ENCODE peak calls at places on chromosomes 2 and 18, in five cellular contexts. One of them, this sample, is unnamed.

GRCh38 chr2:217466799-217467198 is 536.0 kb downstream of the TNS1 start:
- DNase-seq in GM19239: no peak
- DNase-seq in anterior cingulate cortex: no peak
- DNase-seq in posterior vena cava: no peak
- DNase-seq in GM20000: no peak
- DNase-seq in this sample: no peak

GRCh38 chr18:24878289-24878688 is 417.9 kb downstream of the HRH4 start:
- DNase-seq in GM19239: no peak
- DNase-seq in anterior cingulate cortex: no peak
- DNase-seq in posterior vena cava: no peak
- DNase-seq in GM20000: peak
- DNase-seq in this sample: peak

GRCh38 chr2:168686485-168687191 is 115.8 kb upstream of the NOSTRIN start:
- DNase-seq in GM19239: no peak
- DNase-seq in anterior cingulate cortex: no peak
- DNase-seq in posterior vena cava: no peak
- DNase-seq in GM20000: no peak
- DNase-seq in this sample: no peak

GRCh38 chr2:225004531-225004930 is 37.7 kb downstream of the DOCK10 start:
- DNase-seq in GM19239: no peak
- DNase-seq in anterior cingulate cortex: no peak
- DNase-seq in posterior vena cava: no peak
- DNase-seq in GM20000: no peak
- DNase-seq in this sample: no peak

GRCh38 chr2:119223521-119224390 is at the start of gene STEAP3:
- DNase-seq in GM19239: peak
- DNase-seq in anterior cingulate cortex: no peak
- DNase-seq in posterior vena cava: peak
- DNase-seq in GM20000: peak
- DNase-seq in this sample: peak

GRCh38 chr2:100733344-100734187 is 86.4 kb upstream of the NPAS2 start:
- DNase-seq in GM19239: no peak
- DNase-seq in anterior cingulate cortex: no peak
- DNase-seq in posterior vena cava: no peak
- DNase-seq in GM20000: no peak
- DNase-seq in this sample: no peak

GRCh38 chr2:127228102-127228501 is 8.0 kb upstream of the CYP27C1 start:
- DNase-seq in GM19239: no peak
- DNase-seq in anterior cingulate cortex: no peak
- DNase-seq in posterior vena cava: no peak
- DNase-seq in GM20000: no peak
- DNase-seq in this sample: no peak

GRCh38 chr2:217956895-217957457 is 45.8 kb downstream of the TNS1 start:
- DNase-seq in GM19239: no peak
- DNase-seq in anterior cingulate cortex: no peak
- DNase-seq in posterior vena cava: peak
- DNase-seq in GM20000: no peak
- DNase-seq in this sample: no peak

GRCh38 chr2:13581471-13581870 is 864.7 kb downstream of the TRIB2 start:
- DNase-seq in GM19239: no peak
- DNase-seq in anterior cingulate cortex: no peak
- DNase-seq in posterior vena cava: no peak
- DNase-seq in GM20000: no peak
- DNase-seq in this sample: no peak

GRCh38 chr2:112758701-112759100 is 5.7 kb downstream of the CKAP2L start:
- DNase-seq in GM19239: no peak
- DNase-seq in anterior cingulate cortex: no peak
- DNase-seq in posterior vena cava: no peak
- DNase-seq in GM20000: no peak
- DNase-seq in this sample: no peak

GRCh38 chr2:43402002-43402401 is 175.6 kb upstream of the ZFP36L2 start:
- DNase-seq in GM19239: no peak
- DNase-seq in anterior cingulate cortex: peak
- DNase-seq in posterior vena cava: no peak
- DNase-seq in GM20000: peak
- DNase-seq in this sample: no peak

GRCh38 chr18:69674921-69675405 is 272.7 kb downstream of the CD226 start:
- DNase-seq in GM19239: no peak
- DNase-seq in anterior cingulate cortex: no peak
- DNase-seq in posterior vena cava: no peak
- DNase-seq in GM20000: no peak
- DNase-seq in this sample: no peak

GRCh38 chr2:70143314-70144150 is 47.3 kb downstream of the C2orf42 start:
- DNase-seq in GM19239: no peak
- DNase-seq in anterior cingulate cortex: no peak
- DNase-seq in posterior vena cava: peak
- DNase-seq in GM20000: peak
- DNase-seq in this sample: no peak

GRCh38 chr18:38551881-38552280 is 986.3 kb upstream of the CELF4 start:
- DNase-seq in GM19239: no peak
- DNase-seq in anterior cingulate cortex: no peak
- DNase-seq in posterior vena cava: peak
- DNase-seq in GM20000: no peak
- DNase-seq in this sample: no peak

GRCh38 chr2:173062806-173063205 is 12.8 kb upstream of the MAP3K20 start:
- DNase-seq in GM19239: no peak
- DNase-seq in anterior cingulate cortex: no peak
- DNase-seq in posterior vena cava: no peak
- DNase-seq in GM20000: no peak
- DNase-seq in this sample: no peak

GRCh38 chr18:8615397-8616025 is 6.3 kb downstream of the RAB12 start:
- DNase-seq in GM19239: no peak
- DNase-seq in anterior cingulate cortex: peak
- DNase-seq in posterior vena cava: no peak
- DNase-seq in GM20000: no peak
- DNase-seq in this sample: peak

GRCh38 chr2:62197609-62198236 is 1.8 kb downstream of the B3GNT2 start:
- DNase-seq in GM19239: no peak
- DNase-seq in anterior cingulate cortex: no peak
- DNase-seq in posterior vena cava: peak
- DNase-seq in GM20000: no peak
- DNase-seq in this sample: no peak

GRCh38 chr2:127594116-127594591 is 51.8 kb upstream of the GPR17 start:
- DNase-seq in GM19239: no peak
- DNase-seq in anterior cingulate cortex: no peak
- DNase-seq in posterior vena cava: no peak
- DNase-seq in GM20000: no peak
- DNase-seq in this sample: no peak

GRCh38 chr2:125405816-125406215 is 1250.1 kb upstream of the GYPC start:
- DNase-seq in GM19239: no peak
- DNase-seq in anterior cingulate cortex: no peak
- DNase-seq in posterior vena cava: no peak
- DNase-seq in GM20000: no peak
- DNase-seq in this sample: no peak

GRCh38 chr2:111986116-111986900 is 68.8 kb upstream of the TMEM87B start:
- DNase-seq in GM19239: no peak
- DNase-seq in anterior cingulate cortex: no peak
- DNase-seq in posterior vena cava: no peak
- DNase-seq in GM20000: no peak
- DNase-seq in this sample: no peak

GRCh38 chr18:47929681-47930085 is 776 bp downstream of the SMAD2 start:
- DNase-seq in GM19239: no peak
- DNase-seq in anterior cingulate cortex: no peak
- DNase-seq in posterior vena cava: no peak
- DNase-seq in GM20000: no peak
- DNase-seq in this sample: no peak

GRCh38 chr18:23857756-23858155 is 156.8 kb upstream of the TTC39C start:
- DNase-seq in GM19239: no peak
- DNase-seq in anterior cingulate cortex: no peak
- DNase-seq in posterior vena cava: no peak
- DNase-seq in GM20000: no peak
- DNase-seq in this sample: no peak

GRCh38 chr18:70397259-70397925 is 108.5 kb downstream of the SOCS6 start:
- DNase-seq in GM19239: no peak
- DNase-seq in anterior cingulate cortex: no peak
- DNase-seq in posterior vena cava: no peak
- DNase-seq in GM20000: no peak
- DNase-seq in this sample: no peak

GRCh38 chr18:50075772-50076171 is 119.2 kb downstream of the MYO5B start:
- DNase-seq in GM19239: no peak
- DNase-seq in anterior cingulate cortex: no peak
- DNase-seq in posterior vena cava: no peak
- DNase-seq in GM20000: no peak
- DNase-seq in this sample: no peak

GRCh38 chr2:130252880-130253645 is 54.8 kb upstream of the TUBA3E start:
- DNase-seq in GM19239: no peak
- DNase-seq in anterior cingulate cortex: no peak
- DNase-seq in posterior vena cava: no peak
- DNase-seq in GM20000: no peak
- DNase-seq in this sample: no peak

GRCh38 chr2:225103737-225104141 is 61.5 kb upstream of the DOCK10 start:
- DNase-seq in GM19239: no peak
- DNase-seq in anterior cingulate cortex: no peak
- DNase-seq in posterior vena cava: no peak
- DNase-seq in GM20000: no peak
- DNase-seq in this sample: no peak

GRCh38 chr2:108988076-108988795 is 784 bp downstream of the EDAR start:
- DNase-seq in GM19239: no peak
- DNase-seq in anterior cingulate cortex: no peak
- DNase-seq in posterior vena cava: no peak
- DNase-seq in GM20000: no peak
- DNase-seq in this sample: no peak

GRCh38 chr2:33437297-33437696 is 39.2 kb upstream of the RASGRP3 start:
- DNase-seq in GM19239: no peak
- DNase-seq in anterior cingulate cortex: no peak
- DNase-seq in posterior vena cava: no peak
- DNase-seq in GM20000: no peak
- DNase-seq in this sample: no peak

GRCh38 chr2:85435220-85435958 is 16.9 kb downstream of the SH2D6 start:
- DNase-seq in GM19239: no peak
- DNase-seq in anterior cingulate cortex: no peak
- DNase-seq in posterior vena cava: no peak
- DNase-seq in GM20000: no peak
- DNase-seq in this sample: no peak

GRCh38 chr2:147396890-147397289 is 447.9 kb upstream of the ACVR2A start:
- DNase-seq in GM19239: no peak
- DNase-seq in anterior cingulate cortex: no peak
- DNase-seq in posterior vena cava: no peak
- DNase-seq in GM20000: no peak
- DNase-seq in this sample: no peak

GRCh38 chr2:69221960-69222751 is 164.9 kb downstream of the GFPT1 start:
- DNase-seq in GM19239: no peak
- DNase-seq in anterior cingulate cortex: no peak
- DNase-seq in posterior vena cava: no peak
- DNase-seq in GM20000: no peak
- DNase-seq in this sample: no peak

GRCh38 chr2:133414486-133415209 is 153.6 kb downstream of the NCKAP5 start:
- DNase-seq in GM19239: no peak
- DNase-seq in anterior cingulate cortex: no peak
- DNase-seq in posterior vena cava: no peak
- DNase-seq in GM20000: no peak
- DNase-seq in this sample: no peak

GRCh38 chr2:128388414-128389032 is 69.9 kb upstream of the HS6ST1 start:
- DNase-seq in GM19239: no peak
- DNase-seq in anterior cingulate cortex: no peak
- DNase-seq in posterior vena cava: peak
- DNase-seq in GM20000: no peak
- DNase-seq in this sample: no peak

GRCh38 chr2:47088371-47089082 is 66.6 kb downstream of the STPG4 start:
- DNase-seq in GM19239: no peak
- DNase-seq in anterior cingulate cortex: no peak
- DNase-seq in posterior vena cava: no peak
- DNase-seq in GM20000: no peak
- DNase-seq in this sample: no peak

GRCh38 chr18:75410611-75411010 is 16.9 kb downstream of the SMIM21 start:
- DNase-seq in GM19239: no peak
- DNase-seq in anterior cingulate cortex: no peak
- DNase-seq in posterior vena cava: no peak
- DNase-seq in GM20000: no peak
- DNase-seq in this sample: no peak

GRCh38 chr2:133579295-133579694 is 11.0 kb upstream of the NCKAP5 start:
- DNase-seq in GM19239: no peak
- DNase-seq in anterior cingulate cortex: no peak
- DNase-seq in posterior vena cava: no peak
- DNase-seq in GM20000: no peak
- DNase-seq in this sample: no peak

GRCh38 chr2:240458900-240459391 is 23.5 kb downstream of the GPC1 start:
- DNase-seq in GM19239: no peak
- DNase-seq in anterior cingulate cortex: no peak
- DNase-seq in posterior vena cava: peak
- DNase-seq in GM20000: no peak
- DNase-seq in this sample: no peak

GRCh38 chr2:96662360-96662759 is 19.8 kb downstream of the FER1L5 start:
- DNase-seq in GM19239: no peak
- DNase-seq in anterior cingulate cortex: no peak
- DNase-seq in posterior vena cava: no peak
- DNase-seq in GM20000: no peak
- DNase-seq in this sample: no peak

GRCh38 chr18:49047540-49047939 is 96.8 kb upstream of the SMAD7 start:
- DNase-seq in GM19239: no peak
- DNase-seq in anterior cingulate cortex: no peak
- DNase-seq in posterior vena cava: no peak
- DNase-seq in GM20000: no peak
- DNase-seq in this sample: no peak